ENCODE peak calls at places on chromosomes 3 and 15, in four cellular contexts. M, V, H and S are unnamed samples.

GRCh38 chr3:4581905-4582611 is 88.9 kb downstream of the ITPR1 start:
- DNase-seq in M (no peak), V (no peak), H (no peak), S (no peak)

GRCh38 chr3:112360574-112360973 is 27.6 kb downstream of the CD200 start:
- DNase-seq in M (no peak), V (peak; percentile 41), H (no peak), S (no peak)

GRCh38 chr3:29901097-29901496 is 620.2 kb downstream of the RBMS3 start:
- DNase-seq in M (no peak), V (no peak), H (no peak), S (no peak)

GRCh38 chr15:47477253-47477652 is 240.1 kb upstream of the SEMA6D start:
- DNase-seq in M (no peak), V (no peak), H (no peak), S (no peak)

GRCh38 chr3:149860881-149861280 is 47.9 kb downstream of the RNF13 start:
- DNase-seq in M (no peak), V (no peak), H (no peak), S (no peak)

GRCh38 chr3:101284757-101285156 is 35.6 kb downstream of the IMPG2 start:
- DNase-seq in M (no peak), V (no peak), H (no peak), S (no peak)

GRCh38 chr15:89785771-89786135 is 9.6 kb downstream of the MESP2 start:
- DNase-seq in M (no peak), V (no peak), H (no peak), S (no peak)

GRCh38 chr3:197562398-197563251 is 6.9 kb upstream of the BDH1 start:
- DNase-seq in M (no peak), V (no peak), H (no peak), S (no peak)

GRCh38 chr15:53305554-53305953 is 453.9 kb downstream of the WDR72 start:
- DNase-seq in M (no peak), V (no peak), H (no peak), S (no peak)

GRCh38 chr3:94234177-94234788 is 171.4 kb downstream of the NSUN3 start:
- DNase-seq in M (no peak), V (no peak), H (peak; percentile 70), S (no peak)

GRCh38 chr3:32238027-32238815 is at the start of gene CMTM8:
- DNase-seq in M (no peak), V (peak; percentile 81), H (peak; percentile 83), S (peak; percentile 85)

DNA sequence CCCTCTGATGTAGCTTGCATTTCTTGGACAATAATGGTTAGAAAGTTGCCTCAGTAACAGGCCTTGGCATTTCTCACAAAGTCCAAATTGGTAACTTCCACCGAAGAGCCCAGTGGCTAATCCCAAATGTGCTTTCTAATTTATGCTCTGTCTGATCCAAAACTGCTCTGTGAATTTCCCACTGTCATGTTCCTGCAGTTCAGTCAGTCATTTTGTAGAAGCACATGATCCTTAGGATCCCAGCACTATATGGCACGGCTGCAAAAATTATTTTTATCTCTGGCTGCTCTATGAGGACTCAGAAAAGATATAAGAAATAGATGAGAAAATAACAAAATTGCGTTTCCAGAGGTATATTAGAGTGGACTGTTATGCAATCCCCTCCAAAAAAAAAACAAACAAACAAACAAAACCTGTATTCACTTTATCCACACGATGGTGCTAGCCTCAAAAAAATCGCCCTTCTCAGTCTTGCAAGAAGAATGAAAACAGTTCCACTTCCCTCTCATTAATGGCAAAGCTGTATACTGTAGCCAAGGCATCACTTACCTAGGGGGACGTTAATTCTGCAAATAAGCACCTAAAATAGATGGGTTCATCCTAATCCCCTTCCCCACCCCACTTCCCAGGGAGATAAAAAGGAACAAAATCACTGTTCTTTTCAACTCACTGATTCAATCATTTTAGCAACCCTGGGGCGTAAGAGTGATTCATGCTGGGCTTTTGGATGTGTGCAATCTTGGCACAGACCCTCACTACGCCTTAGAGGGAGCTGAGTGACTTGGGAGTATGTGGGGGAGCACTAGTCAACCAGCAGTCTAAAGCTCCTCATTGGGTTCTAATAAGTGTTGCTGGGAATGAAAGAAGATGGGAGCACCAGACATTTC is 61.3 kb downstream of the TMCO5A start:
- DNase-seq in M (no peak), V (no peak), H (peak; percentile 81), S (no peak)
- TF ChIP-seq CTCF in M (peak; percentile 45), V (no peak), H (peak; percentile 77), S (peak; percentile 62)

DNA sequence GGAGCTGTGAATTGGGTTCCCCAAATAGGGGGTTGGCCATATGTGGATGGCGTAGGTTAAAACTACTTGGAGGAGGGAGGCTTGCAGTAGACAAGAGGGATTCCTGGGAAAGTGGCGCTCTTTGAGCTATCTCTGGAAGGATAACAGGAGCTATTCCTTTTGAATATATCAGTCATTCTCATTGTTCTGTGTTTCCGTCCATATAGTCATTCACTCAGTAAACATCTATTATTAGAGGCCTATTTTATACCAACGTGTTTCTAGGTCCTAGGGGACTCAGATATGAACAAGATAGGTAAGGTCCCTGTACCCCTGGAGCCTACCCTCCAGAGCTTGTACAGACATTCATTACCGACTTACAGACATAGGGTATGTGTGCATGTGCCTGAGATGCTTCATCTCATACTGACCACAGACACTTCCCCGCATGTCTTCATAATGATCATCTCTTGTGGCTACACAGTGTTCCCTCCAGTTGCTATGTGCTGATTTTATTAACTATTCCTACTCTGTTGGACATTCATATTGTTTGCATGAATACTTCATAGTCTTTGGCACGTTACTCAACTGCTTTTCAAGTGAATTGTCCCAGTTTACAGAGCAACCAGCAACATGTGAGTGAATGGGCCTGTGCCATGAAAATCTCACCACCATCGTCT is 55.8 kb upstream of the VILL start:
- DNase-seq in M (no peak), V (no peak), H (no peak), S (no peak)
- H3K4me1 ChIP-seq in M (peaks cover 29% of the 10 kb centered on the region), V (peaks cover 88% of the 10 kb centered on the region), H (peaks cover 9% of the 10 kb centered on the region), S (no peaks in the 10 kb centered on the region)

GRCh38 chr3:129625071-129625874 is 18.8 kb upstream of the PLXND1 start:
- DNase-seq in M (no peak), V (no peak), H (peak; percentile 65), S (no peak)
- TF ChIP-seq CTCF in M (no peak), V (no peak), H (peak; percentile 48), S (no peak)

GRCh38 chr3:128278130-128278529 is 124.8 kb downstream of the EEFSEC start:
- DNase-seq in M (no peak), V (no peak), H (no peak), S (no peak)
- H3K4me1 ChIP-seq in M (peaks cover 32% of the 10 kb centered on the region), V (peaks cover 61% of the 10 kb centered on the region), H (peaks cover 46% of the 10 kb centered on the region), S (peaks cover 10% of the 10 kb centered on the region)

GRCh38 chr3:57555738-57556458 is at the start of gene PDE12:
- DNase-seq in M (peak; percentile 64), V (peak; percentile 86), H (peak; percentile 93), S (peak; percentile 90)
- TF ChIP-seq CTCF in M (no peak), V (no peak), H (no peak), S (no peak)

GRCh38 chr15:75198560-75199346 is 2.9 kb upstream of the C15orf39 start:
- DNase-seq in M (no peak), V (no peak), H (peak; percentile 61), S (no peak)

GRCh38 chr15:75201609-75202250 is at the start of gene C15orf39:
- DNase-seq in M (peak; percentile 42), V (peak; percentile 76), H (peak; percentile 69), S (peak; percentile 87)

GRCh38 chr15:75200765-75201608 is 695 bp upstream of the C15orf39 start:
- DNase-seq in M (no peak), V (peak; percentile 73), H (peak; percentile 94), S (peak; percentile 87)

GRCh38 chr15:75199347-75199976 is 2.2 kb upstream of the C15orf39 start:
- DNase-seq in M (no peak), V (no peak), H (no peak), S (no peak)

GRCh38 chr15:75200391-75200764 is 1.3 kb upstream of the C15orf39 start:
- DNase-seq in M (no peak), V (no peak), H (no peak), S (no peak)
- H3K4me1 ChIP-seq in M (peaks cover 39% of the 10 kb centered on the region), V (peaks cover 66% of the 10 kb centered on the region), H (peaks cover 53% of the 10 kb centered on the region), S (peaks cover 55% of the 10 kb centered on the region)

DNA sequence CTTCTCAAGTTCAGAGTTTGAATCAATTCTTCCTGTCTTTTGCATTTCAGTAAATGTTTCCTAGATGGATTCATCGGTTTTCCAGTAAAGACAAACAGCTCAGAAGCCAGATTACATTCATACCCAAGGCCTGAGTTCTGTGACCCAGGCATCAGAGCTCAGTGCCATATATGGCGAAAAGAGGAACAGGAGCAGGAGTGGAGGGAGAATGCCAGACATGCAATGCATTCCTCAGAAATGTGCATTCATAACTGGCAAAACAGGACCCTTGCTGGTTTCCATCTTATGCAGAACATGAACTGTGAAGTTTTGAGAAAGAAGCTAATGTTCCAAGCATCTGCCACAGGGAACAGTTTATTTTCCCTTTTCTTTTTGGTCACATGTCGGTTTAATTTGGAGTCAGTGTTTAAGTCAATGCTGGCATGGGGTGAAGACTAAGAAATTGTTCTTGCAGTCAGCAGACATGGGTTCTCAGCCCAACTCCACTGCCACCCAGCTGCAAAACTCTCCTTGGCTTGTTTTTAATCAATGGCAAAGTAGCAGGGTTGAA is 116.5 kb downstream of the LPP start:
- DNase-seq in M (no peak), V (no peak), H (no peak), S (no peak)
- TF ChIP-seq CTCF in M (peak; percentile 27), V (no peak), H (no peak), S (no peak)